ENCODE peak calls at places on chromosomes 1 and 21, in seven cellular contexts. E is CD4-positive, alpha-beta memory T cell; G is ACHN; H is stimulated activated CD4-positive, alpha-beta T cell treated with anti-CD3 and anti-CD28 coated beads, Interleukin-1b, Interleukin-23, amount 100 ng/mL, for 48 hours; J is pancreas; M is T-helper 9 cell; P is head of caudate nucleus. S is an unnamed sample.

GRCh38 chr1:99669821-99670220 is 23.9 kb downstream of the PALMD start:
- DNase-seq in P (no peak), E (no peak), M (no peak), J (no peak), G (no peak), H (no peak), S (no peak)

GRCh38 chr1:53546409-53547155 is 87.4 kb downstream of the DMRTB1 start:
- DNase-seq in G (no peak), J (no peak), M (no peak), E (no peak), H (no peak), P (no peak), S (no peak)

GRCh38 chr1:183167676-183168075 is 18.4 kb upstream of the LAMC2 start:
- DNase-seq in E (no peak), J (no peak), H (no peak), M (no peak), G (no peak), P (no peak), S (no peak)

GRCh38 chr1:218507355-218508002 is 162.3 kb downstream of the TGFB2 start:
- DNase-seq in H (no peak), M (no peak), E (no peak), G (peak), P (no peak), J (no peak), S (no peak)

GRCh38 chr1:95041491-95042165 is 31.1 kb downstream of the ALG14 start:
- DNase-seq in E (no peak), H (no peak), M (no peak), J (peak), G (peak), P (no peak), S (peak)

GRCh38 chr1:159554681-159555080 is 18.9 kb upstream of the OR10J5 start:
- DNase-seq in G (no peak), E (no peak), H (no peak), P (no peak), M (no peak), J (no peak), S (no peak)

GRCh38 chr1:223827193-223827663 is 18.5 kb downstream of the TP53BP2 start:
- DNase-seq in P (no peak), H (no peak), M (no peak), J (no peak), E (no peak), G (no peak), S (no peak)

GRCh38 chr1:30315185-30315960 is 408.0 kb downstream of the MATN1 start:
- DNase-seq in J (no peak), E (no peak), H (no peak), G (peak), P (no peak), M (no peak), S (peak)

GRCh38 chr21:44853601-44854390 is 19.7 kb downstream of the PTTG1IP start:
- DNase-seq in H (no peak), P (no peak), J (no peak), E (no peak), M (no peak), G (no peak), S (no peak)

GRCh38 chr1:66271216-66271903 is 262.6 kb upstream of the SGIP1 start:
- DNase-seq in M (no peak), E (peak), G (peak), P (peak), J (peak), H (peak), S (peak)

GRCh38 chr1:92483442-92484170 is 3.1 kb downstream of the GFI1 start:
- DNase-seq in G (no peak), J (peak), H (peak), P (no peak), M (peak), E (peak), S (peak)

GRCh38 chr1:1777950-1778826 is at the start of gene NADK:
- DNase-seq in G (peak), H (peak), J (peak), P (peak), M (peak), E (peak), S (peak)

GRCh38 chr1:2298685-2299673 is 70.9 kb downstream of the SKI start:
- DNase-seq in P (no peak), H (no peak), M (no peak), G (no peak), J (no peak), E (no peak), S (no peak)

GRCh38 chr1:7388488-7389185 is 382.5 kb upstream of the VAMP3 start:
- DNase-seq in E (no peak), G (no peak), M (no peak), P (peak), H (no peak), J (peak), S (no peak)

GRCh38 chr1:218785928-218786327 is 387.8 kb upstream of the LYPLAL1 start:
- DNase-seq in M (no peak), E (no peak), H (no peak), J (peak), G (no peak), P (no peak), S (no peak)